ENCODE peak calls at places on chromosome 16, in six cellular contexts. U is anterior cingulate cortex, F is fibroblast of the aortic adventitia, E is amniotic epithelial cell, M is progenitor cell of endocrine pancreas, X is ELF-1. S is an unnamed sample.

GRCh38 chr16:88318091-88318494 is 64.7 kb upstream of the ZNF469 start:
- DNase-seq in F (no peak), X (no peak), M (no peak), U (no peak), E (no peak), S (no peak)

GRCh38 chr16:81730090-81731051 is 48.7 kb upstream of the PLCG2 start:
- DNase-seq in M (peak), U (peak), X (peak), F (peak), E (peak), S (peak)

GRCh38 chr16:69469807-69470561 is 45.6 kb downstream of the CYB5B start:
- DNase-seq in M (no peak), F (no peak), E (no peak), U (no peak), X (no peak), S (no peak)

GRCh38 chr16:83482545-83483162 is 325.1 kb upstream of the HSBP1 start:
- DNase-seq in U (no peak), M (no peak), F (no peak), E (no peak), X (no peak), S (no peak)

GRCh38 chr16:85239239-85239638 is 127.0 kb upstream of the CIBAR2 start:
- DNase-seq in X (no peak), F (no peak), E (no peak), U (no peak), M (no peak), S (no peak)

GRCh38 chr16:70395345-70395901 is 43.5 kb downstream of the ST3GAL2 start:
- DNase-seq in F (peak), X (peak), M (peak), E (peak), U (no peak), S (peak)

GRCh38 chr16:73027655-73028220 is 20.2 kb downstream of the ZFHX3 start:
- DNase-seq in F (no peak), X (no peak), U (no peak), M (no peak), E (no peak), S (no peak)

GRCh38 chr16:89110641-89111040 is 17.0 kb downstream of the ACSF3 start:
- DNase-seq in X (no peak), F (no peak), M (no peak), E (no peak), U (no peak), S (no peak)

GRCh38 chr16:30473231-30474061 is 904 bp downstream of the ITGAL start:
- DNase-seq in X (no peak), F (no peak), U (no peak), M (no peak), E (no peak), S (no peak)

GRCh38 chr16:764848-765487 is 4.4 kb downstream of the MSLN start:
- DNase-seq in M (no peak), F (no peak), E (no peak), U (no peak), X (no peak), S (no peak)

GRCh38 chr16:1457489-1458245 is 13.3 kb upstream of the CCDC154 start:
- DNase-seq in M (no peak), F (no peak), E (no peak), U (no peak), X (no peak), S (no peak)

GRCh38 chr16:26816885-26817571 is 249.7 kb upstream of the C16orf82 start:
- DNase-seq in X (no peak), F (no peak), E (no peak), M (no peak), U (no peak), S (peak)

GRCh38 chr16:12186774-12187335 is 210.3 kb downstream of the SNX29 start:
- DNase-seq in E (no peak), M (no peak), U (no peak), X (no peak), F (peak), S (no peak)

GRCh38 chr16:69840975-69841374 is 78.8 kb downstream of the WWP2 start:
- DNase-seq in X (no peak), F (no peak), E (peak), M (no peak), U (no peak), S (peak)

GRCh38 chr16:83968891-83969672 is 1.0 kb downstream of the NECAB2 start:
- DNase-seq in X (no peak), U (no peak), F (no peak), M (no peak), E (no peak), S (no peak)

GRCh38 chr16:83652898-83653297 is 154.9 kb upstream of the HSBP1 start:
- DNase-seq in X (no peak), E (peak), F (no peak), U (no peak), M (no peak), S (peak)

GRCh38 chr16:68902376-68903345 is 59.3 kb downstream of the TANGO6 start:
- DNase-seq in M (peak), U (peak), E (peak), F (peak), X (peak), S (peak)

GRCh38 chr16:86854895-86855294 is 276.5 kb downstream of the FOXL1 start:
- DNase-seq in M (no peak), X (no peak), U (no peak), F (peak), E (no peak), S (peak)

GRCh38 chr16:54647731-54648221 is 282.9 kb upstream of the IRX5 start:
- DNase-seq in F (peak), U (no peak), E (no peak), X (no peak), M (no peak), S (no peak)

GRCh38 chr16:28554634-28555423 is 1.1 kb downstream of the SGF29 start:
- DNase-seq in F (peak), E (no peak), X (no peak), M (no peak), U (no peak), S (no peak)

GRCh38 chr16:86945166-86945900 is 367.0 kb downstream of the FOXL1 start:
- DNase-seq in F (no peak), M (no peak), U (no peak), E (no peak), X (no peak), S (no peak)

GRCh38 chr16:30527635-30528178 is 1.3 kb upstream of the ZNF768 start:
- DNase-seq in U (no peak), M (no peak), X (peak), E (no peak), F (no peak), S (no peak)

GRCh38 chr16:85699628-85700027 is 10.9 kb upstream of the GINS2 start:
- DNase-seq in F (peak), M (no peak), E (peak), U (peak), X (no peak), S (peak)

GRCh38 chr16:19389246-19389645 is 28.4 kb upstream of the TMC5 start:
- DNase-seq in X (peak), M (peak), U (no peak), E (peak), F (peak), S (peak)

GRCh38 chr16:1420111-1420539 is 422 bp downstream of the UQCC4 start:
- DNase-seq in U (no peak), M (no peak), X (no peak), F (no peak), E (no peak), S (no peak)

GRCh38 chr16:74865922-74866598 is 91.4 kb upstream of the FA2H start:
- DNase-seq in X (peak), F (peak), U (no peak), E (peak), M (no peak), S (peak)

GRCh38 chr16:65122974-65123845 is 1.3 kb upstream of the CDH11 start:
- DNase-seq in X (peak), F (peak), U (peak), E (peak), M (no peak), S (peak)

S was measured in iris pigment epithelial cell.